ENCODE peak calls at places on chromosomes 1 and 21, in eight cellular contexts. U is Right ventricle myocardium inferior; T is NCI-H774; O is activated T-helper 1 cell treated with Interleukin-2 at 50 U/mL for 16 hours; E is HT1080; K is small intestine; N is progenitor cell of endocrine pancreas; I is stimulated activated CD8-positive, alpha-beta memory T cell treated with anti-CD3 and anti-CD28 coated beads, Interleukin-7, amount 100 ng/mL, for 1 hour. Z is an unnamed sample.

GRCh38 chr1:168945870-168946269 is 160.6 kb upstream of the ATP1B1 start:
- DNase-seq in U (peak; percentile 64), T (no peak), O (no peak), E (peak; percentile 18), K (peak; percentile 95), N (no peak), I (no peak), Z (no peak)

GRCh38 chr1:25534389-25534788 is 9.0 kb upstream of the LDLRAP1 start:
- DNase-seq in U (no peak), T (no peak), O (no peak), E (no peak), K (no peak), N (no peak), I (no peak), Z (no peak)

GRCh38 chr1:46174448-46175231 is at the start of gene TSPAN1:
- DNase-seq in U (no peak), T (no peak), O (no peak), E (no peak), K (no peak), N (no peak), I (no peak), Z (no peak)

GRCh38 chr1:3876716-3877115 is 19.4 kb downstream of the DFFB start:
- DNase-seq in U (no peak), T (no peak), O (no peak), E (no peak), K (no peak), N (no peak), I (no peak), Z (no peak)

GRCh38 chr21:43348801-43349261 is 78.1 kb downstream of the SIK1 start:
- DNase-seq in U (no peak), T (no peak), O (no peak), E (no peak), K (no peak), N (no peak), I (no peak), Z (no peak)

GRCh38 chr1:91679446-91679845 is 178.8 kb downstream of the CDC7 start:
- DNase-seq in U (no peak), T (no peak), O (no peak), E (no peak), K (no peak), N (no peak), I (no peak), Z (no peak)

GRCh38 chr1:167344112-167344511 is 123.4 kb downstream of the POU2F1 start:
- DNase-seq in U (no peak), T (no peak), O (no peak), E (peak; percentile 20), K (no peak), N (no peak), I (no peak), Z (no peak)

GRCh38 chr1:92291372-92291999 is 7.3 kb downstream of the GLMN start:
- DNase-seq in U (no peak), T (no peak), O (no peak), E (peak; percentile 62), K (peak; percentile 52), N (no peak), I (no peak), Z (peak; percentile 47)

GRCh38 chr21:42395302-42395701 is 550 bp downstream of the TMPRSS3 start:
- DNase-seq in U (no peak), T (no peak), O (no peak), E (no peak), K (no peak), N (no peak), I (no peak), Z (peak; percentile 61)

GRCh38 chr1:94602312-94602711 is 60.8 kb upstream of the F3 start:
- DNase-seq in U (no peak), T (no peak), O (no peak), E (peak; percentile 34), K (peak; percentile 46), N (no peak), I (no peak), Z (no peak)

GRCh38 chr1:116501041-116501869 is 69.6 kb downstream of the CD58 start:
- DNase-seq in U (no peak), T (no peak), O (no peak), E (no peak), K (peak; percentile 86), N (no peak), I (no peak), Z (no peak)

GRCh38 chr1:35605882-35606182 is 32.7 kb downstream of the TFAP2E start:
- DNase-seq in U (no peak), T (no peak), O (no peak), E (peak; percentile 48), K (no peak), N (no peak), I (no peak), Z (no peak)

GRCh38 chr1:107785506-107786213 is 179.3 kb downstream of the VAV3 start:
- DNase-seq in U (no peak), T (no peak), O (no peak), E (no peak), K (peak; percentile 12), N (no peak), I (no peak), Z (no peak)

GRCh38 chr1:19860418-19860817 is 21.8 kb upstream of the OTUD3 start:
- DNase-seq in U (no peak), T (peak; percentile 9), O (no peak), E (no peak), K (peak; percentile 80), N (no peak), I (no peak), Z (no peak)

GRCh38 chr1:208158640-208159541 is 85.3 kb downstream of the PLXNA2 start:
- DNase-seq in U (no peak), T (no peak), O (no peak), E (no peak), K (peak; percentile 90), N (no peak), I (no peak), Z (no peak)

GRCh38 chr1:154342132-154342531 is 16.8 kb downstream of the ATP8B2 start:
- DNase-seq in U (no peak), T (no peak), O (no peak), E (no peak), K (no peak), N (no peak), I (no peak), Z (no peak)

GRCh38 chr1:156387899-156388813 is 19.1 kb downstream of the RHBG start:
- DNase-seq in U (peak; percentile 61), T (no peak), O (no peak), E (no peak), K (no peak), N (peak; percentile 33), I (no peak), Z (peak; percentile 100)

GRCh38 chr1:56435434-56436337 is 143.7 kb downstream of the PLPP3 start:
- DNase-seq in U (no peak), T (no peak), O (no peak), E (no peak), K (no peak), N (no peak), I (no peak), Z (no peak)

GRCh38 chr21:40269239-40269638 is 402.0 kb downstream of the PCP4 start:
- DNase-seq in U (no peak), T (no peak), O (no peak), E (no peak), K (no peak), N (no peak), I (no peak), Z (no peak)

GRCh38 chr21:29215709-29216108 is 83.0 kb upstream of the BACH1 start:
- DNase-seq in U (no peak), T (no peak), O (no peak), E (no peak), K (peak; percentile 19), N (no peak), I (no peak), Z (no peak)

GRCh38 chr21:34970566-34970965 is 78.5 kb downstream of the RUNX1 start:
- DNase-seq in U (no peak), T (no peak), O (no peak), E (no peak), K (no peak), N (no peak), I (no peak), Z (no peak)

GRCh38 chr1:2985121-2985561 is 36.1 kb upstream of the ACTRT2 start:
- DNase-seq in U (peak; percentile 27), T (no peak), O (no peak), E (peak; percentile 5), K (no peak), N (no peak), I (no peak), Z (no peak)

GRCh38 chr1:234913771-234914170 is 214.9 kb downstream of the TOMM20 start:
- DNase-seq in U (no peak), T (no peak), O (no peak), E (no peak), K (no peak), N (no peak), I (no peak), Z (no peak)

GRCh38 chr21:33924766-33925100 is 9.1 kb upstream of the ATP5PO start:
- DNase-seq in U (no peak), T (no peak), O (no peak), E (peak; percentile 21), K (peak; percentile 25), N (no peak), I (no peak), Z (peak; percentile 47)

GRCh38 chr21:37787456-37787855 is 128.8 kb downstream of the KCNJ6 start:
- DNase-seq in U (no peak), T (no peak), O (no peak), E (peak; percentile 73), K (no peak), N (no peak), I (no peak), Z (no peak)

GRCh38 chr1:207362962-207363858 is 41.7 kb downstream of the CD55 start:
- DNase-seq in U (no peak), T (no peak), O (no peak), E (peak; percentile 52), K (peak; percentile 10), N (no peak), I (no peak), Z (no peak)

GRCh38 chr1:14866841-14867626 is 268.5 kb downstream of the KAZN start:
- DNase-seq in U (no peak), T (no peak), O (no peak), E (no peak), K (no peak), N (no peak), I (no peak), Z (no peak)

GRCh38 chr1:26922201-26922729 is 722 bp downstream of the NUDC start:
- DNase-seq in U (no peak), T (no peak), O (no peak), E (no peak), K (no peak), N (no peak), I (no peak), Z (peak; percentile 4)

GRCh38 chr1:237405912-237406311 is 363.9 kb downstream of the RYR2 start:
- DNase-seq in U (no peak), T (no peak), O (no peak), E (no peak), K (no peak), N (no peak), I (no peak), Z (no peak)

GRCh38 chr1:235843458-235843857 is 23.2 kb downstream of the LYST start:
- DNase-seq in U (no peak), T (peak; percentile 26), O (no peak), E (peak; percentile 39), K (peak; percentile 52), N (no peak), I (no peak), Z (peak; percentile 71)

GRCh38 chr1:220808501-220809186 is 21.9 kb downstream of the MTARC1 start:
- DNase-seq in U (no peak), T (no peak), O (no peak), E (peak; percentile 85), K (no peak), N (no peak), I (no peak), Z (no peak)

GRCh38 chr21:42073140-42074099 is 2.3 kb downstream of the UMODL1 start:
- DNase-seq in U (peak; percentile 45), T (no peak), O (no peak), E (no peak), K (no peak), N (no peak), I (no peak), Z (no peak)

GRCh38 chr1:56145524-56145923 is 433.8 kb downstream of the PLPP3 start:
- DNase-seq in U (no peak), T (no peak), O (no peak), E (peak; percentile 10), K (no peak), N (no peak), I (no peak), Z (no peak)